ENCODE peak calls at places on chromosome 22, in ten cellular contexts. One of them, this sample, is unnamed.

GRCh38 chr22:21819183-21819770 is 48.2 kb downstream of the MAPK1 start:
- DNase-seq in GM03348: no peak
- DNase-seq in epithelial cell of prostate: no peak
- DNase-seq in endothelial cell of umbilical vein: no peak
- DNase-seq in midbrain: no peak
- DNase-seq in stimulated activated CD8-positive, alpha-beta memory T cell treated with anti-CD3 and anti-CD28 coated beads, Interleukin-7, amount 100 ng/mL, for 4 hours: no peak
- DNase-seq in GM23248: no peak
- DNase-seq in memory B cell: no peak
- DNase-seq in NCI-H2081: no peak
- DNase-seq in M059J: no peak
- DNase-seq in this sample: no peak

GRCh38 chr22:38032681-38033521 is 24.3 kb upstream of the PICK1 start:
- DNase-seq in GM03348: peak
- DNase-seq in epithelial cell of prostate: no peak
- DNase-seq in endothelial cell of umbilical vein: no peak
- DNase-seq in midbrain: no peak
- DNase-seq in stimulated activated CD8-positive, alpha-beta memory T cell treated with anti-CD3 and anti-CD28 coated beads, Interleukin-7, amount 100 ng/mL, for 4 hours: no peak
- DNase-seq in GM23248: peak
- DNase-seq in memory B cell: no peak
- DNase-seq in NCI-H2081: no peak
- DNase-seq in M059J: peak
- DNase-seq in this sample: no peak

GRCh38 chr22:36863979-36864378 is 3.2 kb downstream of the NCF4 start:
- DNase-seq in GM03348: no peak
- DNase-seq in epithelial cell of prostate: no peak
- DNase-seq in endothelial cell of umbilical vein: no peak
- DNase-seq in midbrain: no peak
- DNase-seq in stimulated activated CD8-positive, alpha-beta memory T cell treated with anti-CD3 and anti-CD28 coated beads, Interleukin-7, amount 100 ng/mL, for 4 hours: no peak
- DNase-seq in GM23248: no peak
- DNase-seq in memory B cell: no peak
- DNase-seq in NCI-H2081: no peak
- DNase-seq in M059J: no peak
- DNase-seq in this sample: no peak

GRCh38 chr22:25057013-25057881 is 104.7 kb downstream of the KIAA1671 start:
- DNase-seq in GM03348: peak
- DNase-seq in epithelial cell of prostate: no peak
- DNase-seq in endothelial cell of umbilical vein: peak
- DNase-seq in midbrain: peak
- DNase-seq in stimulated activated CD8-positive, alpha-beta memory T cell treated with anti-CD3 and anti-CD28 coated beads, Interleukin-7, amount 100 ng/mL, for 4 hours: no peak
- DNase-seq in GM23248: peak
- DNase-seq in memory B cell: peak
- DNase-seq in NCI-H2081: peak
- DNase-seq in M059J: peak
- DNase-seq in this sample: no peak

GRCh38 chr22:29629382-29630179 is 26.1 kb downstream of the NF2 start:
- DNase-seq in GM03348: no peak
- DNase-seq in epithelial cell of prostate: no peak
- DNase-seq in endothelial cell of umbilical vein: peak
- DNase-seq in midbrain: no peak
- DNase-seq in stimulated activated CD8-positive, alpha-beta memory T cell treated with anti-CD3 and anti-CD28 coated beads, Interleukin-7, amount 100 ng/mL, for 4 hours: no peak
- DNase-seq in GM23248: no peak
- DNase-seq in memory B cell: no peak
- DNase-seq in NCI-H2081: no peak
- DNase-seq in M059J: no peak
- DNase-seq in this sample: no peak

GRCh38 chr22:30857103-30857502 is 111.5 kb downstream of the MORC2 start:
- DNase-seq in GM03348: no peak
- DNase-seq in epithelial cell of prostate: no peak
- DNase-seq in endothelial cell of umbilical vein: no peak
- DNase-seq in midbrain: no peak
- DNase-seq in stimulated activated CD8-positive, alpha-beta memory T cell treated with anti-CD3 and anti-CD28 coated beads, Interleukin-7, amount 100 ng/mL, for 4 hours: no peak
- DNase-seq in GM23248: no peak
- DNase-seq in memory B cell: no peak
- DNase-seq in NCI-H2081: no peak
- DNase-seq in M059J: no peak
- DNase-seq in this sample: no peak

GRCh38 chr22:19715286-19715939 is 1.1 kb downstream of the SEPTIN5 start:
- DNase-seq in GM03348: no peak
- DNase-seq in epithelial cell of prostate: no peak
- DNase-seq in endothelial cell of umbilical vein: no peak
- DNase-seq in midbrain: no peak
- DNase-seq in stimulated activated CD8-positive, alpha-beta memory T cell treated with anti-CD3 and anti-CD28 coated beads, Interleukin-7, amount 100 ng/mL, for 4 hours: no peak
- DNase-seq in GM23248: no peak
- DNase-seq in memory B cell: peak
- DNase-seq in NCI-H2081: no peak
- DNase-seq in M059J: no peak
- DNase-seq in this sample: no peak

GRCh38 chr22:50674606-50675552 is 2.3 kb downstream of the SHANK3 start:
- DNase-seq in GM03348: peak
- DNase-seq in epithelial cell of prostate: peak
- DNase-seq in endothelial cell of umbilical vein: no peak
- DNase-seq in midbrain: no peak
- DNase-seq in stimulated activated CD8-positive, alpha-beta memory T cell treated with anti-CD3 and anti-CD28 coated beads, Interleukin-7, amount 100 ng/mL, for 4 hours: no peak
- DNase-seq in GM23248: peak
- DNase-seq in memory B cell: no peak
- DNase-seq in NCI-H2081: peak
- DNase-seq in M059J: peak
- DNase-seq in this sample: no peak